ENCODE peak calls at places on chromosomes 13 and 19, in ten cellular contexts. M is astrocyte; L is lung; I is mammary epithelial cell; U is lower lobe of right lung; P is vagina; H is adrenal gland; Q is CD8-positive, alpha-beta T cell; A is ovary; N is MM.1S. V is an unnamed sample.

GRCh38 chr13:25709088-25709487 is 337.3 kb downstream of the ATP8A2 start:
- DNase-seq in L (no peak), P (no peak), Q (no peak), N (no peak), M (no peak), I (no peak), U (no peak), A (no peak), H (no peak), V (no peak)

GRCh38 chr19:49210108-49210900 is 52.7 kb downstream of the TRPM4 start:
- DNase-seq in Q (peak), A (peak), H (peak), U (peak), N (no peak), P (no peak), M (no peak), L (no peak), I (no peak), V (no peak)

GRCh38 chr19:591099-591958 is 1.6 kb downstream of the HCN2 start:
- DNase-seq in N (no peak), U (no peak), A (peak), Q (no peak), I (peak), H (no peak), L (no peak), P (no peak), M (no peak), V (no peak)

GRCh38 chr19:2353159-2353894 is 6.7 kb upstream of the TMPRSS9 start:
- DNase-seq in U (no peak), N (no peak), A (no peak), H (no peak), Q (no peak), L (no peak), M (no peak), P (no peak), I (no peak), V (no peak)

GRCh38 chr19:57267294-57267693 is 13.0 kb upstream of the ZNF460 start:
- DNase-seq in H (no peak), Q (no peak), P (no peak), A (no peak), U (no peak), M (peak), I (no peak), N (no peak), L (no peak), V (no peak)

GRCh38 chr19:23440207-23440606 is 44.9 kb upstream of the ZNF91 start:
- DNase-seq in M (no peak), L (no peak), H (no peak), I (no peak), P (no peak), U (no peak), A (no peak), Q (no peak), N (no peak), V (no peak)

GRCh38 chr13:101149735-101150380 is 266.4 kb downstream of the NALCN start:
- DNase-seq in M (peak), Q (no peak), A (no peak), H (no peak), L (no peak), I (peak), N (no peak), U (no peak), P (no peak), V (no peak)

GRCh38 chr19:36771275-36772231 is 1.1 kb downstream of the ZNF850 start:
- DNase-seq in M (peak), A (peak), U (peak), N (no peak), L (peak), I (peak), P (no peak), Q (no peak), H (peak), V (peak)

GRCh38 chr19:1384478-1385110 is 887 bp downstream of the NDUFS7 start:
- DNase-seq in P (no peak), L (no peak), N (peak), Q (no peak), M (no peak), H (no peak), I (no peak), A (no peak), U (no peak), V (no peak)

GRCh38 chr13:59364508-59365187 is 799.1 kb downstream of the DIAPH3 start:
- DNase-seq in I (no peak), A (no peak), Q (no peak), P (no peak), M (no peak), L (no peak), U (no peak), H (no peak), N (no peak), V (no peak)

GRCh38 chr13:88622362-88622973 is 951.3 kb downstream of the SLITRK5 start:
- DNase-seq in U (no peak), Q (no peak), A (no peak), H (no peak), N (peak), I (no peak), L (no peak), M (no peak), P (no peak), V (no peak)

GRCh38 chr13:19596960-19597361 is 35.6 kb upstream of the TPTE2 start:
- DNase-seq in Q (no peak), H (no peak), P (no peak), U (no peak), L (no peak), M (peak), I (peak), N (no peak), A (no peak), V (no peak)

GRCh38 chr19:19059837-19060611 is 3.8 kb upstream of the SLC25A42 start:
- DNase-seq in N (no peak), A (no peak), L (no peak), U (peak), H (no peak), M (no peak), I (no peak), Q (no peak), P (no peak), V (no peak)

GRCh38 chr19:328025-328505 is 16.5 kb downstream of the MIER2 start:
- DNase-seq in P (no peak), L (no peak), M (no peak), Q (no peak), I (no peak), H (no peak), A (no peak), U (no peak), N (no peak), V (no peak)

GRCh38 chr13:42660367-42660965 is 86.5 kb downstream of the TNFSF11 start:
- DNase-seq in A (no peak), L (no peak), N (no peak), Q (no peak), U (no peak), M (no peak), I (peak), H (no peak), P (no peak), V (no peak)

GRCh38 chr19:29478578-29479565 is 46.9 kb upstream of the VSTM2B start:
- DNase-seq in H (no peak), A (no peak), N (no peak), L (peak), I (no peak), Q (no peak), P (peak), U (no peak), M (no peak), V (no peak)

GRCh38 chr19:16133818-16134217 is 9.7 kb upstream of the HSH2D start:
- DNase-seq in N (no peak), U (no peak), P (no peak), Q (no peak), L (no peak), M (no peak), H (no peak), A (no peak), I (no peak), V (no peak)
- H3K27ac ChIP-seq in N (peak), U (no peak), P (no peak), Q (no peak), L (no peak), M (no peak), H (no peak), A (no peak), I (no peak), V (no peak)

GRCh38 chr13:79285159-79285558 is 120.9 kb downstream of the RBM26 start:
- DNase-seq in H (no peak), Q (no peak), I (no peak), A (no peak), L (no peak), N (no peak), P (no peak), M (no peak), U (no peak), V (no peak)

GRCh38 chr13:79283742-79284141 is 122.3 kb downstream of the RBM26 start:
- DNase-seq in U (no peak), Q (no peak), M (no peak), N (no peak), H (no peak), L (no peak), P (no peak), A (no peak), I (no peak), V (no peak)

GRCh38 chr13:79282976-79283375 is 123.1 kb downstream of the RBM26 start:
- DNase-seq in L (no peak), U (no peak), A (no peak), M (no peak), I (peak), N (no peak), H (no peak), Q (no peak), P (no peak), V (no peak)

GRCh38 chr13:79282508-79282907 is 123.5 kb downstream of the RBM26 start:
- DNase-seq in N (no peak), H (no peak), A (no peak), L (no peak), P (no peak), Q (no peak), U (no peak), I (no peak), M (no peak), V (no peak)

GRCh38 chr13:79281335-79281734 is 124.7 kb downstream of the RBM26 start:
- DNase-seq in L (no peak), H (no peak), M (no peak), Q (no peak), P (no peak), U (no peak), N (no peak), I (no peak), A (no peak), V (no peak)
- H3K4me3 ChIP-seq in L (no peak), H (no peak), M (no peak), Q (no peak), P (no peak), U (no peak), N (no peak), I (no peak), A (no peak), V (no peak)

GRCh38 chr19:10769533-10770491 is 51.9 kb downstream of the DNM2 start:
- DNase-seq in P (no peak), H (peak), L (no peak), N (no peak), Q (peak), A (peak), U (no peak), I (no peak), M (no peak), V (peak)
- TF ChIP-seq CTCF in P (peak), H (peak), L (no peak), N (no peak), Q (peak), A (peak), U (no peak), I (no peak), M (no peak), V (peak)

GRCh38 chr19:3646336-3647092 is 19.9 kb upstream of the CACTIN start:
- DNase-seq in L (no peak), U (no peak), P (no peak), M (no peak), A (no peak), H (no peak), N (no peak), Q (no peak), I (no peak), V (no peak)
- H3K27ac ChIP-seq in L (no peak), U (no peak), P (no peak), M (no peak), A (no peak), H (no peak), N (no peak), Q (no peak), I (no peak), V (no peak)

DNA sequence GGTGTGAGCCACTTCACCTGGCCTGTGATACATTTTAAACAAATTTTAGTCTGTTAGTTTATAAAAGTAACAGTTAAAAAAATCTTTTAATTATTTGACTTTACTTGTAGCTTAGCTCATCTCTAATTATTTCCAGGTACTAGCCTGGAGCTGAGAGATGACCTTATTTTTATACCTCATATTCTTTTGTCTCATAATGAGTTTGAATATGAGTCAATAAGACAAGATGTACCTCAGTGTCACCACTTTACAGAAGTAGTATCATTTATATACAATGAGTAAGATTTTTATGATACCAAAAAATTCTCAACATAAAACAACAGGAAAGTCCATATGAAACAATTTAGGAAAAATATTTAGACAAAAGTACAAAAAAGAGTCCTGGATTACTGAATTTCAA is 21.3 kb upstream of the USP12 start:
- DNase-seq in U (no peak), L (no peak), I (no peak), H (no peak), N (no peak), P (no peak), M (no peak), Q (no peak), A (no peak), V (no peak)
- H3K4me3 ChIP-seq in U (no peak), L (no peak), I (no peak), H (no peak), N (no peak), P (no peak), M (no peak), Q (no peak), A (no peak), V (no peak)

GRCh38 chr13:91813255-91813654 is 414.8 kb downstream of the GPC5 start:
- DNase-seq in M (no peak), I (no peak), N (no peak), P (no peak), U (no peak), Q (no peak), H (no peak), A (no peak), L (no peak), V (peak)

DNA sequence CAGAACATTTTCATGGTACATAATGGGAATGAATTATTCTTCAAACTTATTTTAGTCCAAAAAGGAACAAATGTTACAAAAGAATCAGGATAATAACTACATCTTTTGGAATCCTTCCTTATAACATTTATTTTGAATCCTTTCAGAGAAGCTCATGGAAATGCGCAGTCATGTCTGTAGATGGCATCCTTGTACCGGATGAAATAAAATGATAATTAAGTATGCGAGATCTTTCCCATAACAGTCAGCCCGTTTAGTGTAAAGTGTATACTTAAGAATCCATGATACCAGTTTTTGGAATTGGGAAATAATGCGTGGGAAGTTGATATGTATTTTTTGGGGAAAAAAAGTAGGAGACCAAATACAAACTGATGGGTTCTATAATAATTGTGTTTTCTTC is 418.8 kb downstream of the GPC5 start:
- DNase-seq in P (no peak), H (no peak), M (peak), A (no peak), L (no peak), I (peak), N (no peak), U (no peak), Q (no peak), V (no peak)
- TF ChIP-seq CTCF in P (no peak), H (peak), M (peak), A (no peak), L (no peak), I (peak), N (no peak), U (peak), Q (no peak), V (peak)

V was measured in heart right ventricle.